ENCODE peak calls at places on chromosomes 13 and 19, in ten cellular contexts. A, P, B, J, D, C, M, Z, G and X are unnamed samples.

GRCh38 chr19:5826531-5827341 is 12.8 kb downstream of the FUT6 start:
- DNase-seq in Z (peak), P (peak), A (peak), D (peak), J (no peak), M (no peak), B (peak), C (no peak), G (no peak), X (peak)

GRCh38 chr19:33311326-33311682 is 9.0 kb upstream of the CEBPA start:
- DNase-seq in P (peak), M (no peak), J (no peak), D (no peak), G (no peak), Z (no peak), C (no peak), B (peak), A (peak), X (peak)

GRCh38 chr13:73715910-73716257 is 418.3 kb downstream of the KLF12 start:
- DNase-seq in G (no peak), C (no peak), J (no peak), D (no peak), B (no peak), M (no peak), P (no peak), A (no peak), Z (no peak), X (no peak)

GRCh38 chr13:114212096-114212495 is 22.6 kb upstream of the CDC16 start:
- DNase-seq in A (no peak), Z (no peak), D (no peak), C (no peak), P (no peak), J (no peak), M (no peak), B (no peak), G (no peak), X (no peak)

GRCh38 chr19:38512277-38512676 is 78.8 kb downstream of the RYR1 start:
- DNase-seq in G (no peak), D (no peak), M (no peak), A (no peak), B (no peak), P (no peak), J (no peak), C (no peak), Z (no peak), X (peak)

GRCh38 chr19:18645035-18645511 is 8.2 kb downstream of the KLHL26 start:
- DNase-seq in A (no peak), B (no peak), P (no peak), M (no peak), G (no peak), D (no peak), C (no peak), J (no peak), Z (no peak), X (no peak)

GRCh38 chr13:51822106-51822840 is 18.3 kb upstream of the DHRS12 start:
- DNase-seq in P (no peak), G (no peak), C (no peak), J (no peak), Z (no peak), M (no peak), B (no peak), D (no peak), A (no peak), X (no peak)

GRCh38 chr19:38152461-38153379 is 71.3 kb downstream of the DPF1 start:
- DNase-seq in J (no peak), G (no peak), Z (no peak), P (no peak), C (peak), B (no peak), D (peak), A (peak), M (no peak), X (no peak)

GRCh38 chr19:8512115-8512967 is 1.6 kb downstream of the ZNF414 start:
- DNase-seq in G (no peak), D (no peak), P (peak), B (peak), M (no peak), Z (no peak), C (no peak), A (peak), J (no peak), X (peak)

GRCh38 chr19:33199441-33200265 is 5.5 kb downstream of the LRP3 start:
- DNase-seq in B (no peak), Z (no peak), P (no peak), M (no peak), A (no peak), D (no peak), J (no peak), C (no peak), G (no peak), X (peak)

GRCh38 chr13:51070005-51070649 is 40.9 kb downstream of the C13orf42 start:
- DNase-seq in M (peak), D (peak), J (peak), Z (peak), B (peak), G (peak), A (peak), P (peak), C (peak), X (peak)

GRCh38 chr13:114071441-114071840 is 61.0 kb downstream of the RASA3 start:
- DNase-seq in J (no peak), D (no peak), A (no peak), G (no peak), B (peak), Z (no peak), P (no peak), C (no peak), M (no peak), X (no peak)

GRCh38 chr19:29819986-29820385 is 8.2 kb downstream of the CCNE1 start:
- DNase-seq in Z (no peak), B (no peak), M (no peak), G (no peak), A (no peak), D (no peak), C (no peak), J (no peak), P (no peak), X (no peak)

GRCh38 chr13:45368571-45368970 is 27.6 kb upstream of the TPT1 start:
- DNase-seq in D (no peak), J (no peak), M (no peak), B (no peak), P (no peak), C (no peak), G (no peak), A (no peak), Z (no peak), X (peak)

GRCh38 chr19:3698386-3698950 is 1.8 kb downstream of the PIP5K1C start:
- DNase-seq in A (no peak), Z (no peak), C (no peak), G (no peak), P (no peak), J (no peak), D (no peak), M (no peak), B (no peak), X (no peak)

GRCh38 chr13:39864221-39864620 is 208.8 kb downstream of the COG6 start:
- DNase-seq in C (no peak), G (no peak), A (no peak), B (no peak), Z (no peak), D (no peak), J (no peak), M (no peak), P (no peak), X (no peak)

GRCh38 chr13:57345526-57345925 is 178.5 kb downstream of the PRR20E start:
- DNase-seq in Z (no peak), B (no peak), G (no peak), C (no peak), A (no peak), D (no peak), M (no peak), P (no peak), J (no peak), X (peak)

GRCh38 chr13:105814219-105814901 is 721.1 kb downstream of the EFNB2 start:
- DNase-seq in M (no peak), G (no peak), B (no peak), A (no peak), P (no peak), J (no peak), Z (no peak), D (no peak), C (peak), X (no peak)

GRCh38 chr19:42606660-42607351 is 12.1 kb upstream of the CEACAM8 start:
- DNase-seq in C (peak), D (peak), M (peak), A (peak), J (peak), Z (no peak), G (no peak), P (peak), B (peak), X (peak)

GRCh38 chr19:34336781-34337271 is 28.2 kb upstream of the GPI start:
- DNase-seq in D (no peak), J (no peak), P (no peak), G (no peak), B (peak), A (no peak), C (peak), Z (no peak), M (peak), X (peak)

GRCh38 chr13:33176526-33176925 is 109.0 kb downstream of the STARD13 start:
- DNase-seq in J (no peak), B (no peak), G (no peak), A (no peak), P (no peak), D (no peak), Z (no peak), C (no peak), M (no peak), X (no peak)

GRCh38 chr13:98653471-98653985 is 76.6 kb upstream of the STK24 start:
- DNase-seq in C (peak), D (peak), J (peak), A (peak), P (peak), G (peak), B (peak), M (peak), Z (peak), X (peak)

GRCh38 chr13:40275636-40276035 is 390.8 kb downstream of the FOXO1 start:
- DNase-seq in P (no peak), Z (no peak), J (no peak), B (no peak), G (no peak), M (no peak), A (no peak), D (no peak), C (no peak), X (no peak)

GRCh38 chr19:31346660-31347059 is 2.6 kb downstream of the TSHZ3 start:
- DNase-seq in B (no peak), J (no peak), C (no peak), P (no peak), A (no peak), G (no peak), Z (no peak), M (no peak), D (no peak), X (no peak)

GRCh38 chr13:28494861-28495585 is at the start of gene FLT1:
- DNase-seq in A (peak), C (no peak), P (peak), D (peak), Z (peak), M (peak), G (peak), J (no peak), B (no peak), X (peak)

GRCh38 chr13:74869846-74870245 is 612.1 kb downstream of the TBC1D4 start:
- DNase-seq in J (no peak), P (no peak), C (no peak), M (no peak), D (no peak), G (no peak), Z (no peak), A (no peak), B (no peak), X (no peak)

GRCh38 chr19:9487016-9487415 is 11.4 kb downstream of the ZNF560 start:
- DNase-seq in P (no peak), M (no peak), D (no peak), B (no peak), A (no peak), Z (no peak), J (no peak), G (no peak), C (no peak), X (no peak)